ENCODE peak calls at places on chromosomes 2 and 18, in seven cellular contexts. A is SK-N-SH, V is K562, O is A549, J is HepG2, G is GM12878, P is H1. E is an unnamed sample.

GRCh38 chr2:33160217-33160616 is 213.5 kb downstream of the LTBP1 start:
- DNase-seq in P (no peak), V (no peak), J (no peak), A (no peak), G (no peak), O (no peak), E (peak; percentile 65)

GRCh38 chr2:43142921-43143438 is 83.4 kb downstream of the ZFP36L2 start:
- DNase-seq in J (peak; percentile 78), P (no peak), G (no peak), O (no peak), A (no peak), V (peak; percentile 61), E (no peak)

GRCh38 chr2:61371027-61371426 is 99.9 kb downstream of the USP34 start:
- DNase-seq in V (no peak), J (no peak), A (no peak), P (no peak), G (no peak), O (no peak), E (peak; percentile 30)

GRCh38 chr18:36249392-36249791 is 48.1 kb upstream of the FHOD3 start:
- DNase-seq in V (no peak), P (peak; percentile 27), A (no peak), J (no peak), G (no peak), O (no peak), E (no peak)

GRCh38 chr2:176378323-176378722 is 109.1 kb downstream of the MTX2 start:
- DNase-seq in V (no peak), A (no peak), J (no peak), P (no peak), G (no peak), O (no peak), E (no peak)

GRCh38 chr2:28341208-28341891 is 51.3 kb upstream of the FOSL2 start:
- DNase-seq in O (no peak), A (no peak), P (no peak), J (no peak), V (no peak), G (no peak), E (no peak)

GRCh38 chr2:70203086-70203485 is 12.3 kb upstream of the C2orf42 start:
- DNase-seq in J (no peak), V (no peak), G (no peak), O (no peak), A (no peak), P (no peak), E (no peak)

GRCh38 chr2:173983414-173983871 is 18.3 kb upstream of the SP3 start:
- DNase-seq in J (peak; percentile 58), P (no peak), V (no peak), A (no peak), G (no peak), O (no peak), E (peak; percentile 42)

GRCh38 chr18:10490401-10491289 is 35.2 kb upstream of the NAPG start:
- DNase-seq in A (no peak), J (peak; percentile 77), O (peak; percentile 56), V (peak; percentile 59), G (peak; percentile 58), P (peak; percentile 57), E (no peak)

GRCh38 chr2:239930871-239931771 is 94.0 kb downstream of the NDUFA10 start:
- DNase-seq in J (no peak), O (no peak), P (no peak), V (no peak), G (no peak), A (no peak), E (no peak)

GRCh38 chr2:239600650-239601049 is 199.8 kb upstream of the HDAC4 start:
- DNase-seq in A (no peak), V (no peak), G (no peak), J (no peak), P (no peak), O (no peak), E (no peak)

GRCh38 chr2:174670446-174670845 is 72.8 kb upstream of the WIPF1 start:
- DNase-seq in A (no peak), G (no peak), O (no peak), V (no peak), J (no peak), P (no peak), E (no peak)

GRCh38 chr2:40554665-40555294 is 102.9 kb upstream of the SLC8A1 start:
- DNase-seq in G (peak; percentile 2), P (peak; percentile 88), O (peak; percentile 6), V (peak; percentile 3), J (peak; percentile 56), A (peak; percentile 32), E (peak; percentile 38)

GRCh38 chr2:143604172-143604571 is 475.0 kb downstream of the ARHGAP15 start:
- DNase-seq in J (no peak), A (no peak), G (no peak), P (no peak), V (no peak), O (no peak), E (no peak)

GRCh38 chr2:115160523-115161521 is 718.4 kb downstream of the DPP10 start:
- DNase-seq in A (peak; percentile 66), J (peak; percentile 8), P (peak; percentile 84), V (no peak), G (no peak), O (no peak), E (no peak)

GRCh38 chr18:27428120-27428519 is 243.0 kb upstream of the CHST9 start:
- DNase-seq in V (no peak), A (no peak), O (no peak), J (no peak), G (no peak), P (no peak), E (no peak)

GRCh38 chr2:128735296-128735960 is 416.8 kb upstream of the HS6ST1 start:
- DNase-seq in O (no peak), G (no peak), P (no peak), V (no peak), J (no peak), A (no peak), E (no peak)

DNA sequence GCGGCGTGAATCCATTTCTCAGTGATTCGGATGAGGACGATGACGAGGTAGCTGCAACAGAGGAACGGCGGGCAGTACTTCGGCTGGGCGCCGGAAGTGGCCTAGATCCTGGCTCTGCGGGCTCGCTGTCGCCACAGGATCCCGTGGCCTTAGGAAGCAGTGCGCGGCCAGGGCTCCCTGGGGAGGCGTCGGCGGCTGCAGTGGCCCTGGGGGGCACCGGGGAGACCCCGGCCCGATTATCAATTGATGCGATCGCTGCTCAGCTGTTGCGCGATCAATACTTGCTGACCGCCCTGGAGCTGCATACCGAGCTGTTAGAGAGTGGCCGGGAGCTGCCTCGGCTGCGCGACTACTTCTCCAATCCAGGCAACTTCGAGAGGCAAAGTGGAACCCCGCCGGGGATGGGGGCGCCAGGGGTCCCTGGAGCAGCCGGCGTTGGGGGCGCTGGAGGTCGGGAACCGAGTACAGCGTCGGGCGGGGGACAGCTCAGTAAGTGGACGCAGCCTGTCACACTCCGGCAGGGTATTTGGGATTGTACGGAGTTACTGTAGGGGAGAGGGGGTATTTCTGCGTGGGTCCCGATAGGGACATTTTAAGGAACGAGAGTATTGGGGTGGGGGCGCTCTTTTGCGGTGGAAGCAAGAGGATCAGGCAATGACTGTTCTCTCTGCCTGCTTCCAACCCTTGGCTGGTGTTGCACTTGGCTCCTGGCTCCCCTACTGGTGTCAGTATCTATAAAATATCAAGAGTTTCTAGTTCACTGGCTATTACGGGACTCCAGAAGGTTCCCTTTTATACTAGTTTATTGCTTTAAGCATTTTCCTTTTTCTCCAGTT is 706 bp downstream of the RELCH start:
- DNase-seq in O (no peak), V (peak; percentile 11), A (no peak), J (peak; percentile 17), P (peak; percentile 60), G (no peak), E (peak; percentile 21)
- TF ChIP-seq CTCF in O (no peak), V (peak; percentile 18), A (peak; percentile 15), J (no peak), P (no peak), G (no peak), E (peak; percentile 7)

GRCh38 chr18:906416-907170 is 1.9 kb downstream of the ADCYAP1 start:
- DNase-seq in J (no peak), V (no peak), P (peak; percentile 85), G (no peak), A (peak; percentile 23), O (no peak), E (no peak)
- H3K4me2 ChIP-seq in J (no peak overlapping the region), V (no peak overlapping the region), P (peak overlapping the region; percentile 93), G (no peak overlapping the region), A (peak overlapping the region; percentile 12), O (peak overlapping the region; percentile 84), E (no peak overlapping the region)

DNA sequence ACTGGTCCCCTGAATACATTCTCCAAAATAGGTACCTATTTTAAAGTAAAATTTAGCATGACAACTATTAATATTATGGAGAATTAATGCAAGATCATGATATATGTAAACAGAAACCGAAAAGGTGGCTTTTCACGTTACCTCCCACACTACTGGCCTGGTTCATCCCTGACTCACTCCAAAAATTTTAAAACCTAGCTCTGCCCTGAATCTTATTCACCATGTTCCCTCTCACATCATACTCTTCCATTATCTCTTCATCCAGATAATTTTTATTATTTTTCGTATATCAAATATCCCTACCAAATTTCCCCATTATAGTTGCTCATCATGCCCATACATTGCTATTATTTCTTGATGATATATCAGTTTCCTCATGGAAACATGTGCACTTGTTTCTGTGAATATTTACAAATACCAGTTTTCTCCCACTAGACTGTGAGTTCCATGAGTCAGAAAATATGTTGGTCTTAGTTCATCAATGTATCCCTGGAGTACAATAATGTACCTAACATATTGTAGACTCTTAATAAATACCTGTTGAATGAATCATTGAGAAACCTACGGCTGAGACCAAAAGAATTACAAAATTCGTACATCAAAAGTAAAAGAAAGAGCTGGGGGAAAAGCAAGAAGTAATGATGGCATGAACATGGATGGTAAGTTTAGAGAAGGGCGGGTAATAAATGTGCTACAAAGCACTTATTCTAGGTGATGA is 360.1 kb upstream of the CHAC2 start:
- DNase-seq in G (no peak), J (no peak), A (no peak), O (no peak), P (no peak), V (no peak), E (peak; percentile 12)
- TF ChIP-seq RFX5 in G (no peak), J (no peak), A (no peak), O (no peak), P (no peak), V (no peak), E (no peak)

DNA sequence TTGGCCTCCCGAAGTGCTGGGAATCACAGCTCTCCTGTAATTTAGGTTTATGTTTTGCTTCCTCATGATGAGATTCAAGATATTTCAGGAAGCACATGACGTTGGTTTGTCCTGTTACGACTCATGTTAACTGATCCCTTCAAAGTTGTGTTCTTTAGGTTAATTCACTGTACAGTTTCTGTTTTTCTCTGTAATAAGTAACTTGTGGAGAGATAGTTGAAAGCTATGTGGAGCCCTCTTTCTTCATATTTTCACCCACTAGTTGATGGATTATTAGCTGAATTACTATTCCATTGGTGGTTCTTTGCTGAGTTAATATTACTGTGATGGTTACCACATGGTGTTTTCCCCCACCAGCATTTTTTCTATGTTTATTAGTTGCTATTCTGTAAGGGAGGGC is 18.3 kb upstream of the CHCHD5 start:
- DNase-seq in A (no peak), G (peak; percentile 16), J (no peak), V (no peak), P (no peak), O (no peak), E (peak; percentile 6)
- TF ChIP-seq CTCF in A (no peak), G (no peak), J (no peak), V (no peak), P (no peak), O (no peak), E (no peak)

GRCh38 chr2:64439194-64439593 is 14.8 kb upstream of the LGALSL start:
- DNase-seq in A (no peak), P (no peak), G (no peak), O (no peak), V (no peak), J (no peak), E (no peak)
- H3K4me2 ChIP-seq in A (no peak overlapping the region), P (no peak overlapping the region), G (no peak overlapping the region), O (no peak overlapping the region), V (no peak overlapping the region), J (no peak overlapping the region), E (no peak overlapping the region)